ENCODE peak calls at places on chromosomes 6 and 20, in eight cellular contexts. One of them, this sample, is unnamed.

GRCh38 chr6:27188206-27188884 is 59.2 kb upstream of the PRSS16 start:
- DNase-seq in Peyer's patch: peak; percentile 71
- DNase-seq in heart left ventricle: no peak
- DNase-seq in adrenal gland: peak; percentile 73
- DNase-seq in MM.1S: peak; percentile 21
- DNase-seq in Karpas-422: peak; percentile 55
- DNase-seq in iPS DF 6.9: no peak
- DNase-seq in hepatocyte: peak; percentile 80
- DNase-seq in this sample: peak; percentile 20

GRCh38 chr20:19947611-19948264 is 69.4 kb upstream of the NAA20 start:
- DNase-seq in Peyer's patch: no peak
- DNase-seq in heart left ventricle: no peak
- DNase-seq in adrenal gland: no peak
- DNase-seq in MM.1S: no peak
- DNase-seq in Karpas-422: no peak
- DNase-seq in iPS DF 6.9: no peak
- DNase-seq in hepatocyte: peak; percentile 44
- DNase-seq in this sample: no peak

GRCh38 chr6:150456902-150457643 is 88.3 kb downstream of the IYD start:
- DNase-seq in Peyer's patch: no peak
- DNase-seq in heart left ventricle: no peak
- DNase-seq in adrenal gland: no peak
- DNase-seq in MM.1S: no peak
- DNase-seq in Karpas-422: no peak
- DNase-seq in iPS DF 6.9: no peak
- DNase-seq in hepatocyte: no peak
- DNase-seq in this sample: no peak

GRCh38 chr20:5041433-5041832 is 40.1 kb upstream of the SLC23A2 start:
- DNase-seq in Peyer's patch: no peak
- DNase-seq in heart left ventricle: no peak
- DNase-seq in adrenal gland: no peak
- DNase-seq in MM.1S: no peak
- DNase-seq in Karpas-422: no peak
- DNase-seq in iPS DF 6.9: no peak
- DNase-seq in hepatocyte: peak; percentile 13
- DNase-seq in this sample: no peak

GRCh38 chr20:9177278-9177677 is 108.4 kb downstream of the PLCB4 start:
- DNase-seq in Peyer's patch: no peak
- DNase-seq in heart left ventricle: no peak
- DNase-seq in adrenal gland: no peak
- DNase-seq in MM.1S: no peak
- DNase-seq in Karpas-422: no peak
- DNase-seq in iPS DF 6.9: no peak
- DNase-seq in hepatocyte: no peak
- DNase-seq in this sample: no peak

GRCh38 chr6:86937219-86938079 is at the start of gene HTR1E:
- DNase-seq in Peyer's patch: peak; percentile 41
- DNase-seq in heart left ventricle: peak; percentile 42
- DNase-seq in adrenal gland: peak; percentile 23
- DNase-seq in MM.1S: peak; percentile 46
- DNase-seq in Karpas-422: peak; percentile 69
- DNase-seq in iPS DF 6.9: no peak
- DNase-seq in hepatocyte: peak; percentile 86
- DNase-seq in this sample: no peak

GRCh38 chr6:111653434-111653833 is 47.8 kb upstream of the TRAF3IP2 start:
- DNase-seq in Peyer's patch: no peak
- DNase-seq in heart left ventricle: no peak
- DNase-seq in adrenal gland: no peak
- DNase-seq in MM.1S: no peak
- DNase-seq in Karpas-422: no peak
- DNase-seq in iPS DF 6.9: no peak
- DNase-seq in hepatocyte: no peak
- DNase-seq in this sample: no peak

GRCh38 chr20:41081276-41081814 is 52.7 kb downstream of the TOP1 start:
- DNase-seq in Peyer's patch: no peak
- DNase-seq in heart left ventricle: no peak
- DNase-seq in adrenal gland: no peak
- DNase-seq in MM.1S: no peak
- DNase-seq in Karpas-422: no peak
- DNase-seq in iPS DF 6.9: no peak
- DNase-seq in hepatocyte: no peak
- DNase-seq in this sample: no peak

GRCh38 chr6:56984374-56984773 is 29.5 kb downstream of the BEND6 start:
- DNase-seq in Peyer's patch: no peak
- DNase-seq in heart left ventricle: no peak
- DNase-seq in adrenal gland: no peak
- DNase-seq in MM.1S: no peak
- DNase-seq in Karpas-422: no peak
- DNase-seq in iPS DF 6.9: no peak
- DNase-seq in hepatocyte: no peak
- DNase-seq in this sample: no peak

GRCh38 chr20:55415567-55416142 is 589.7 kb downstream of the CBLN4 start:
- DNase-seq in Peyer's patch: no peak
- DNase-seq in heart left ventricle: no peak
- DNase-seq in adrenal gland: no peak
- DNase-seq in MM.1S: peak; percentile 36
- DNase-seq in Karpas-422: peak; percentile 71
- DNase-seq in iPS DF 6.9: no peak
- DNase-seq in hepatocyte: peak; percentile 38
- DNase-seq in this sample: peak; percentile 14

GRCh38 chr6:112338310-112338709 is 8.8 kb upstream of the RFPL4B start:
- DNase-seq in Peyer's patch: no peak
- DNase-seq in heart left ventricle: no peak
- DNase-seq in adrenal gland: no peak
- DNase-seq in MM.1S: no peak
- DNase-seq in Karpas-422: no peak
- DNase-seq in iPS DF 6.9: no peak
- DNase-seq in hepatocyte: no peak
- DNase-seq in this sample: no peak

GRCh38 chr6:12318749-12319148 is 28.6 kb downstream of the EDN1 start:
- DNase-seq in Peyer's patch: no peak
- DNase-seq in heart left ventricle: no peak
- DNase-seq in adrenal gland: no peak
- DNase-seq in MM.1S: peak; percentile 38
- DNase-seq in Karpas-422: no peak
- DNase-seq in iPS DF 6.9: no peak
- DNase-seq in hepatocyte: no peak
- DNase-seq in this sample: no peak

GRCh38 chr20:23093613-23094012 is 7.5 kb upstream of the CD93 start:
- DNase-seq in Peyer's patch: no peak
- DNase-seq in heart left ventricle: no peak
- DNase-seq in adrenal gland: no peak
- DNase-seq in MM.1S: no peak
- DNase-seq in Karpas-422: no peak
- DNase-seq in iPS DF 6.9: no peak
- DNase-seq in hepatocyte: no peak
- DNase-seq in this sample: no peak

GRCh38 chr20:61850926-61851900 is 214.5 kb downstream of the TAF4 start:
- DNase-seq in Peyer's patch: no peak
- DNase-seq in heart left ventricle: no peak
- DNase-seq in adrenal gland: no peak
- DNase-seq in MM.1S: no peak
- DNase-seq in Karpas-422: no peak
- DNase-seq in iPS DF 6.9: no peak
- DNase-seq in hepatocyte: no peak
- DNase-seq in this sample: no peak

GRCh38 chr6:124433369-124434064 is 528.7 kb upstream of the RNF217 start:
- DNase-seq in Peyer's patch: no peak
- DNase-seq in heart left ventricle: no peak
- DNase-seq in adrenal gland: no peak
- DNase-seq in MM.1S: no peak
- DNase-seq in Karpas-422: no peak
- DNase-seq in iPS DF 6.9: no peak
- DNase-seq in hepatocyte: no peak
- DNase-seq in this sample: no peak

GRCh38 chr6:5506575-5506974 is 245.3 kb downstream of the FARS2 start:
- DNase-seq in Peyer's patch: no peak
- DNase-seq in heart left ventricle: no peak
- DNase-seq in adrenal gland: no peak
- DNase-seq in MM.1S: no peak
- DNase-seq in Karpas-422: no peak
- DNase-seq in iPS DF 6.9: no peak
- DNase-seq in hepatocyte: no peak
- DNase-seq in this sample: no peak

DNA sequence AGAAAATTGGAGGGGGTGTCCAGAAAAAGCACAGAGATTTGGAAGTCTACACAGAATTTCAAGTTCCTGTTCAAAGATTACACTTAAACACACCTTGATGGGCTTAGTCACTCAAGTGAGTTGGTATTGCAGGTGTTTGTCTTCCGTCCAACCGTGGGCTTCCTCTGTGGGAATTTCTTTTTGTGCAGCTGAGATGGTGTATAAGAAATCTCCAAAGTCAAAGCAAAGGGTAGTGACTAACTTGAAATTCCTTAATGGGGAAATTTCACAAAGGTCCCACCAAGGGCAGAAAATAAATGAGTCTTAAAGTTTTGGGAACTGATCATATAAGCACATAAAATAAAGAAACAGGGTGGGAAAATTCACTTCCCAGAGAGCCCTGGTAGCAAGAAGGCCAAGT is 102.0 kb upstream of the TNFAIP3 start:
- DNase-seq in Peyer's patch: no peak
- DNase-seq in heart left ventricle: no peak
- DNase-seq in adrenal gland: no peak
- DNase-seq in MM.1S: no peak
- DNase-seq in Karpas-422: no peak
- DNase-seq in iPS DF 6.9: no peak
- DNase-seq in hepatocyte: no peak
- DNase-seq in this sample: no peak
- H3K27ac ChIP-seq in Peyer's patch: no peak overlapping the region
- H3K27ac ChIP-seq in heart left ventricle: no peak overlapping the region
- H3K27ac ChIP-seq in adrenal gland: no peak overlapping the region
- H3K27ac ChIP-seq in MM.1S: no peak overlapping the region
- H3K27ac ChIP-seq in Karpas-422: no peak overlapping the region
- H3K27ac ChIP-seq in iPS DF 6.9: no peak overlapping the region
- H3K27ac ChIP-seq in hepatocyte: no peak overlapping the region
- H3K27ac ChIP-seq in this sample: peak overlapping the region; percentile 98

DNA sequence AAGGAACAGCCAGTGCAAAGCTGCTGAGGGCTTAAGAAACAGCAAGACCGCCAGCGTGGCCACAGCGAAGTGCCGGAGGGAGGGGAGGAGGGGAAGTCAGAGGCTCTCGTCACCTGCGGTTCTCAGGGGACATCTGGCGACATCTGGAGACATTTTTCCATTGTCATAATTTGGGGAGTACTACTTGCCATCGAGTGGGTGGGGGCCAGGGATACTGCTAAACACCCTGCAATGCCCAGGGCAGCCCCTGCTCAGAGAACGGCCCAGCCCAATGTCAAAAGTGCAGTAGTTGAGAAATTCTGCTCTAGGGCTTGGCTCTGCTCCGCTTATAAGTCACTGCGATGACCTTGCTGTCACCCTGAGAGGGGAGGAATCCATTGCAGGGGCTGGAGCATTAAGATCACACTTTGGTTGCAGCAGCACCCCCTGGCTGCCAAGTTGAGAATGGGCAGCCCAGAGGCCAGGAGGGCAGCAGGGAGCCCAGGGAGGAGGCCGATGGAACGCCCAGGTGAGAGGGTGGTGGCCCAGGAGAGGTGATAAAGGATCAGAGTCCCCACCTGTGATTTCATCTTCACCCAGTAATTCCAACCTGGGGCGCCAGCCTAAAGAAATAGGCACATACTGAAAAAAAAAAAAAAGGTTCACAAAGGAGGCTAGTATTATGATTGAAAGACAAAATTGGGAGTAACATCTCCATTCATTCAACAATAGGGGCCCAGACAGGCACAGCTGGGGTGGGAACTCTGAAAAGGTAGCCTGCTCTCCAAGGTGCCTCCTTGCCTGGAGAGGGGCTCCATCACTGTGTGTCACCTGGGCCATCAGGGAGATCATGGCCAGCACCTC is 218.2 kb downstream of the BMP7 start:
- DNase-seq in Peyer's patch: no peak
- DNase-seq in heart left ventricle: no peak
- DNase-seq in adrenal gland: peak; percentile 56
- DNase-seq in MM.1S: peak; percentile 76
- DNase-seq in Karpas-422: peak; percentile 81
- DNase-seq in iPS DF 6.9: peak; percentile 48
- DNase-seq in hepatocyte: peak; percentile 59
- DNase-seq in this sample: peak; percentile 27
- H3K27ac ChIP-seq in Peyer's patch: no peak overlapping the region
- H3K27ac ChIP-seq in heart left ventricle: no peak overlapping the region
- H3K27ac ChIP-seq in adrenal gland: no peak overlapping the region
- H3K27ac ChIP-seq in MM.1S: peak overlapping the region; percentile 17
- H3K27ac ChIP-seq in Karpas-422: no peak overlapping the region
- H3K27ac ChIP-seq in iPS DF 6.9: no peak overlapping the region
- H3K27ac ChIP-seq in hepatocyte: no peak overlapping the region
- H3K27ac ChIP-seq in this sample: no peak overlapping the region

DNA sequence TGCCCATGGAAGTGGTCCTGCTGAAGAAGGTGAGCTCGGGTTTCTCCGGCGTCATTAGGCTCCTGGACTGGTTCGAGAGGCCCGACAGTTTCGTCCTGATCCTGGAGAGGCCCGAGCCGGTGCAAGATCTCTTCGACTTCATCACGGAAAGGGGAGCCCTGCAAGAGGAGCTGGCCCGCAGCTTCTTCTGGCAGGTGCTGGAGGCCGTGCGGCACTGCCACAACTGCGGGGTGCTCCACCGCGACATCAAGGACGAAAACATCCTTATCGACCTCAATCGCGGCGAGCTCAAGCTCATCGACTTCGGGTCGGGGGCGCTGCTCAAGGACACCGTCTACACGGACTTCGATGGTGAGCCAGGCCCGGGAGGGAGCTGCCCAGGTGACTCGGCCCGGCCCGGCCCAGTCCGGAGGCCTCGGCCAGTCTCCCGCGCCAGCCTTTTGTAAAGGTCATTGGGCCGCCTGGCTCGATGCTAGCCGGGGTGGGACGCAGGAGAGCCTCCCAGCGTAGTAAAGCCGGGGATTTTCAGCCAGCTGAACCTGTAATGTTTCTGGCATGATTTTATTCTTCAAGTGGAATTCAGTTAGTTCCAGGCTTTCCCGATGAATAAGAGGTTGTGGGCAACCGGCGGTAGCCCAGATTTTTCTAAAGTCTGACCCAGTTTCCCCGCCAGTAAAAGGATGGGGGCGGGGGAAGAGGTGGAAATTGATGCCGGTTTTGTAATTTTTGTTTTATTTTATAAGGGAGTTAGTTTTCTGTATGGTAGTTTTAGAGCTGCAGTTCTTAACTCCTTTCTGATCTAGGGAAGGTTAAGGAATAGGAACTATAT is 1.4 kb downstream of the PIM1 start:
- DNase-seq in Peyer's patch: peak; percentile 74
- DNase-seq in heart left ventricle: peak; percentile 78
- DNase-seq in adrenal gland: peak; percentile 69
- DNase-seq in MM.1S: peak; percentile 26
- DNase-seq in Karpas-422: peak; percentile 60
- DNase-seq in iPS DF 6.9: no peak
- DNase-seq in hepatocyte: peak; percentile 51
- DNase-seq in this sample: no peak
- H3K27ac ChIP-seq in Peyer's patch: peak overlapping the region; percentile 93
- H3K27ac ChIP-seq in heart left ventricle: peak overlapping the region; percentile 82
- H3K27ac ChIP-seq in adrenal gland: peak overlapping the region; percentile 65
- H3K27ac ChIP-seq in MM.1S: peak overlapping the region; percentile 91
- H3K27ac ChIP-seq in Karpas-422: no peak overlapping the region
- H3K27ac ChIP-seq in iPS DF 6.9: no peak overlapping the region
- H3K27ac ChIP-seq in hepatocyte: peak overlapping the region; percentile 97
- H3K27ac ChIP-seq in this sample: peak overlapping the region; percentile 94

DNA sequence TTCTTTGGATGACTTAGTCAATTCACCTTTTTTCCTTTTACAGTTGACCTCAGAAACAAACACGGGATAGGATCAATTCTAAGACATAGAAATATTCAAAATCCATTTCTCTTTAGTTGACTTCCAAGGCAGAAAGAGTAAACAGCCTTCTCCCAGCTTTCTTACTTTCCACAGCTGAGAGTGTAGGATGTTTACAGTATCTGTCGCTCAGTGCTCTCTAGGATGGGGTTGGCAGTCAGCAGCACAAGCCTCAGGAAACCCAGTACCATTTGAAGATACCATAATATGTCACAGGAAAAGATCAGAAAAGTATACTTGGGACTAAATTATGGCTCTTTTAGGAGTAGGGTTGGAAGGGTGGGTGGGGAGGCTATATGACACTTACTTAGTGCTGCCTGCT is 88.2 kb downstream of the OGFRL1 start:
- DNase-seq in Peyer's patch: no peak
- DNase-seq in heart left ventricle: no peak
- DNase-seq in adrenal gland: no peak
- DNase-seq in MM.1S: no peak
- DNase-seq in Karpas-422: no peak
- DNase-seq in iPS DF 6.9: no peak
- DNase-seq in hepatocyte: no peak
- DNase-seq in this sample: no peak
- H3K27ac ChIP-seq in Peyer's patch: no peak overlapping the region
- H3K27ac ChIP-seq in heart left ventricle: no peak overlapping the region
- H3K27ac ChIP-seq in adrenal gland: no peak overlapping the region
- H3K27ac ChIP-seq in MM.1S: no peak overlapping the region
- H3K27ac ChIP-seq in Karpas-422: no peak overlapping the region
- H3K27ac ChIP-seq in iPS DF 6.9: no peak overlapping the region
- H3K27ac ChIP-seq in hepatocyte: no peak overlapping the region
- H3K27ac ChIP-seq in this sample: no peak overlapping the region

This sample was measured in epithelial cell of prostate.